ENCODE peak calls at places on chromosomes 5 and 9, in four cellular contexts. T is A549; R is stimulated activated CD8-positive, alpha-beta memory T cell treated with anti-CD3 and anti-CD28 coated beads, Interleukin-4, amount 100 ng/mL, for 1 hour; J is T-cell. C is an unnamed sample.

GRCh38 chr5:69416180-69416579 is 1.3 kb downstream of the MARVELD2 start:
- DNase-seq in J (no peak), R (no peak), T (no peak), C (no peak)

GRCh38 chr9:93677641-93678136 is 101.3 kb downstream of the PHF2 start:
- DNase-seq in R (no peak), J (peak), T (no peak), C (no peak)

GRCh38 chr5:1011226-1011631 is 2.6 kb downstream of the NKD2 start:
- DNase-seq in T (peak), J (peak), R (no peak), C (no peak)

GRCh38 chr9:109012009-109012875 is 1.1 kb downstream of the CTNNAL1 start:
- DNase-seq in R (peak), T (peak), J (no peak), C (peak)

GRCh38 chr5:111194053-111194452 is 30.1 kb upstream of the CAMK4 start:
- DNase-seq in J (no peak), R (no peak), T (no peak), C (no peak)

GRCh38 chr5:122971333-122971732 is 65.2 kb downstream of the PPIC start:
- DNase-seq in R (no peak), J (no peak), T (no peak), C (no peak)

GRCh38 chr9:124559871-124560270 is 52.7 kb upstream of the NR5A1 start:
- DNase-seq in T (no peak), J (no peak), R (no peak), C (no peak)

GRCh38 chr5:81601912-81602311 is 149.0 kb downstream of the SSBP2 start:
- DNase-seq in T (no peak), R (no peak), J (no peak), C (no peak)

GRCh38 chr5:23506329-23507236 is 826 bp upstream of the PRDM9 start:
- DNase-seq in J (no peak), R (no peak), T (peak), C (no peak)

GRCh38 chr5:82798676-82799075 is 278.5 kb downstream of the TMEM167A start:
- DNase-seq in T (no peak), J (no peak), R (no peak), C (no peak)

GRCh38 chr9:112035166-112035816 is 138.7 kb downstream of the UGCG start:
- DNase-seq in T (no peak), J (no peak), R (no peak), C (no peak)

GRCh38 chr5:34587355-34588241 is 68.5 kb upstream of the RAI14 start:
- DNase-seq in R (no peak), T (peak), J (no peak), C (peak)

GRCh38 chr9:32300373-32300772 is 84.1 kb upstream of the ACO1 start:
- DNase-seq in T (no peak), R (no peak), J (no peak), C (no peak)

GRCh38 chr5:60891667-60892066 is 47.6 kb upstream of the ELOVL7 start:
- DNase-seq in R (no peak), J (no peak), T (no peak), C (no peak)

GRCh38 chr9:100459963-100460362 is 13.0 kb upstream of the TMEFF1 start:
- DNase-seq in J (no peak), R (no peak), T (no peak), C (no peak)

GRCh38 chr5:59130441-59130840 is 547.6 kb downstream of the RAB3C start:
- DNase-seq in R (no peak), T (no peak), J (no peak), C (no peak)

GRCh38 chr9:22413884-22414283 is 32.7 kb upstream of the DMRTA1 start:
- DNase-seq in R (no peak), J (no peak), T (no peak), C (no peak)

GRCh38 chr5:134242146-134242545 is 16.3 kb upstream of the PPP2CA start:
- DNase-seq in J (no peak), T (no peak), R (no peak), C (no peak)

GRCh38 chr9:113675475-113675941 is 200.6 kb upstream of the ZNF618 start:
- DNase-seq in J (no peak), R (no peak), T (no peak), C (peak)

GRCh38 chr9:124270504-124271335 is 13.0 kb downstream of the NEK6 start:
- DNase-seq in J (no peak), T (no peak), R (no peak), C (no peak)

GRCh38 chr9:125472562-125472925 is 210.9 kb downstream of the GAPVD1 start:
- DNase-seq in J (no peak), R (no peak), T (no peak), C (no peak)

GRCh38 chr9:38132956-38133355 is 63.9 kb upstream of the SHB start:
- DNase-seq in T (no peak), R (no peak), J (no peak), C (no peak)

GRCh38 chr9:113484258-113484730 is 20.8 kb downstream of the RGS3 start:
- DNase-seq in J (no peak), T (no peak), R (no peak), C (no peak)